ENCODE peak calls at places on chromosomes 7 and 10, in nine cellular contexts. J, O, S, M, W, A, C, Z and G are unnamed samples.

GRCh38 chr7:115693779-115694178 is 336.8 kb downstream of the TFEC start:
- DNase-seq in O (no peak), Z (no peak), W (no peak), A (no peak), S (no peak), J (no peak), C (no peak), M (no peak), G (no peak)

GRCh38 chr10:28913850-28914249 is 236.5 kb downstream of the BAMBI start:
- DNase-seq in C (no peak), W (no peak), O (no peak), S (no peak), M (no peak), Z (no peak), J (no peak), A (no peak), G (no peak)

GRCh38 chr7:155202106-155202871 is 95.4 kb upstream of the INSIG1 start:
- DNase-seq in M (no peak), C (no peak), J (no peak), A (no peak), O (no peak), S (no peak), Z (no peak), W (no peak), G (no peak)

GRCh38 chr10:48503293-48503911 is 101.5 kb downstream of the ARHGAP22 start:
- DNase-seq in W (no peak), J (no peak), M (no peak), C (no peak), O (no peak), Z (no peak), S (no peak), A (no peak), G (no peak)

GRCh38 chr10:12314836-12315235 is 34.5 kb upstream of the CAMK1D start:
- DNase-seq in A (no peak), J (no peak), M (no peak), Z (no peak), C (no peak), S (no peak), O (no peak), W (no peak), G (no peak)

GRCh38 chr10:122999347-122999746 is 9.2 kb downstream of the IKZF5 start:
- DNase-seq in Z (no peak), C (no peak), M (no peak), O (no peak), W (no peak), A (no peak), S (no peak), J (no peak), G (no peak)

GRCh38 chr10:126844406-126844805 is 60.8 kb upstream of the DOCK1 start:
- DNase-seq in Z (no peak), M (peak), C (no peak), W (no peak), S (no peak), A (no peak), O (no peak), J (no peak), G (no peak)

GRCh38 chr10:1074748-1075358 is 18.7 kb downstream of the WDR37 start:
- DNase-seq in C (no peak), A (no peak), O (no peak), J (no peak), S (no peak), M (peak), Z (no peak), W (peak), G (no peak)

GRCh38 chr7:144738708-144739314 is 97.0 kb downstream of the TPK1 start:
- DNase-seq in M (peak), C (no peak), A (no peak), S (no peak), Z (no peak), J (peak), W (peak), O (no peak), G (no peak)

GRCh38 chr10:126235979-126236851 is 152.1 kb downstream of the ADAM12 start:
- DNase-seq in Z (no peak), C (no peak), A (no peak), S (no peak), W (peak), O (no peak), M (no peak), J (no peak), G (no peak)

GRCh38 chr10:121036431-121036830 is 185.3 kb downstream of the WDR11 start:
- DNase-seq in S (no peak), Z (no peak), J (no peak), C (no peak), W (no peak), A (no peak), M (no peak), O (no peak), G (no peak)

GRCh38 chr7:20114463-20114862 is 102.7 kb downstream of the MACC1 start:
- DNase-seq in C (no peak), S (no peak), A (no peak), M (peak), O (no peak), Z (no peak), W (no peak), J (no peak), G (no peak)

GRCh38 chr10:101310528-101311439 is 43.2 kb upstream of the BTRC start:
- DNase-seq in S (no peak), W (peak), M (no peak), O (no peak), A (no peak), J (peak), C (peak), Z (no peak), G (no peak)

GRCh38 chr10:107576746-107577145 is 412.2 kb upstream of the SORCS1 start:
- DNase-seq in A (no peak), O (no peak), Z (no peak), C (no peak), W (no peak), J (peak), M (no peak), S (no peak), G (no peak)

GRCh38 chr10:27446091-27446918 is 57.8 kb upstream of the RAB18 start:
- DNase-seq in A (no peak), J (peak), M (peak), W (peak), C (no peak), Z (peak), S (no peak), O (no peak), G (no peak)

GRCh38 chr7:16918288-16918895 is 36.6 kb upstream of the AGR3 start:
- DNase-seq in O (no peak), W (peak), S (peak), M (peak), Z (peak), A (no peak), J (peak), C (no peak), G (peak)

GRCh38 chr10:84334806-84335205 is 6.4 kb downstream of the CCSER2 start:
- DNase-seq in A (no peak), W (no peak), M (peak), Z (no peak), J (no peak), O (no peak), S (no peak), C (no peak), G (no peak)

GRCh38 chr7:18174996-18175395 is 147.3 kb upstream of the PRPS1L1 start:
- DNase-seq in O (no peak), M (no peak), J (no peak), C (no peak), A (no peak), W (no peak), S (no peak), Z (no peak), G (no peak)

GRCh38 chr10:111207525-111207924 is 130.7 kb downstream of the ADRA2A start:
- DNase-seq in M (no peak), S (no peak), Z (no peak), A (peak), C (no peak), W (peak), O (no peak), J (no peak), G (no peak)

GRCh38 chr10:117327262-117327661 is 48.0 kb downstream of the PDZD8 start:
- DNase-seq in C (no peak), J (no peak), A (no peak), O (no peak), W (no peak), Z (no peak), S (no peak), M (no peak), G (no peak)

GRCh38 chr10:117318909-117319308 is 56.3 kb downstream of the PDZD8 start:
- DNase-seq in A (no peak), W (peak), O (no peak), J (no peak), S (no peak), Z (no peak), C (no peak), M (peak), G (no peak)

GRCh38 chr10:117320050-117320665 is 55.1 kb downstream of the PDZD8 start:
- DNase-seq in S (no peak), C (no peak), O (no peak), M (peak), A (no peak), W (peak), Z (no peak), J (peak), G (peak)

GRCh38 chr10:117324367-117324766 is 50.9 kb downstream of the PDZD8 start:
- DNase-seq in Z (no peak), A (no peak), C (no peak), O (no peak), S (no peak), J (no peak), W (no peak), M (no peak), G (no peak)

GRCh38 chr10:117322258-117322657 is 53.0 kb downstream of the PDZD8 start:
- DNase-seq in W (no peak), C (no peak), M (no peak), Z (no peak), A (no peak), J (peak), O (no peak), S (no peak), G (no peak)
- TF ChIP-seq CTCF in W (no peak), C (no peak), M (no peak), Z (no peak), A (no peak), J (no peak), O (no peak), S (no peak), G (no peak)

GRCh38 chr7:81430150-81430549 is 339.7 kb downstream of the HGF start:
- DNase-seq in C (no peak), Z (no peak), W (no peak), O (no peak), S (no peak), J (no peak), A (no peak), M (peak), G (no peak)
- TF ChIP-seq CTCF in C (no peak), Z (no peak), W (no peak), O (no peak), S (no peak), J (peak), A (no peak), M (peak), G (no peak)

GRCh38 chr7:149166630-149167352 is 19.5 kb downstream of the ZNF398 start:
- DNase-seq in W (no peak), S (no peak), C (no peak), Z (no peak), M (no peak), A (no peak), J (no peak), O (no peak), G (no peak)
- TF ChIP-seq CTCF in W (no peak), S (no peak), C (no peak), Z (no peak), M (no peak), A (no peak), J (no peak), O (no peak), G (no peak)

DNA sequence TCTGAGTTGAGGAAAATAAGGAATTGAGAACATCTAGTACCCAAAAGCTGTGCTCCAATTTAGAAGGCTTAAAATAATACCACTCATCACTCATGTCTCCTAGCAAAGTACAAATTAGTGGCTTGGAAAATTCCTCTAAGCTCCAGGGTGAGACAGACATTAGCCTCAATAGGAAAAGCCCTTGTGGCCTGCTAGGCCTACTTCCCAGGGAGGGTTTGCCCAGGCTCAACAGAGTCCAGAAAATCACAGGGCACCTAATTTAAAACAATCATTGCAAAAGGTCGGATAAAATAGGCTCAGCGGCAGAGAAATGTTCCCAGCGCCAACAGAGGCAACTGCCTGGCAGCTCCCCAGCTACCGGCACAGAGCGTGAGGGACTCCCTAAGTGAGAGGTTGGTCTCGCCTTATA is 1177.9 kb upstream of the AUTS2 start:
- DNase-seq in Z (no peak), J (no peak), W (no peak), A (no peak), M (no peak), C (peak), O (peak), S (no peak), G (no peak)
- TF ChIP-seq CTCF in Z (no peak), J (no peak), W (no peak), A (no peak), M (no peak), C (no peak), O (no peak), S (no peak), G (no peak)